ENCODE peak calls at places on chromosomes 16 and 17, in eight cellular contexts. One of them, this sample, is unnamed.

GRCh38 chr16:2597560-2597902 is 59.7 kb downstream of the PDPK1 start:
- DNase-seq in ovary: no peak
- DNase-seq in tibial nerve: no peak
- DNase-seq in right lobe of liver: peak
- DNase-seq in A549: no peak
- DNase-seq in uterus: no peak
- DNase-seq in esophagus squamous epithelium: no peak
- DNase-seq in endothelial cell of umbilical vein: no peak
- DNase-seq in this sample: no peak

GRCh38 chr17:76246080-76247066 is 6.1 kb upstream of the RNF157 start:
- DNase-seq in ovary: no peak
- DNase-seq in tibial nerve: no peak
- DNase-seq in right lobe of liver: peak
- DNase-seq in A549: no peak
- DNase-seq in uterus: no peak
- DNase-seq in esophagus squamous epithelium: no peak
- DNase-seq in endothelial cell of umbilical vein: no peak
- DNase-seq in this sample: peak

GRCh38 chr17:27929990-27930389 is 36.8 kb upstream of the LYRM9 start:
- DNase-seq in ovary: no peak
- DNase-seq in tibial nerve: no peak
- DNase-seq in right lobe of liver: no peak
- DNase-seq in A549: no peak
- DNase-seq in uterus: no peak
- DNase-seq in esophagus squamous epithelium: no peak
- DNase-seq in endothelial cell of umbilical vein: no peak
- DNase-seq in this sample: no peak

GRCh38 chr16:23398987-23399805 is 53.8 kb downstream of the COG7 start:
- DNase-seq in ovary: no peak
- DNase-seq in tibial nerve: no peak
- DNase-seq in right lobe of liver: no peak
- DNase-seq in A549: no peak
- DNase-seq in uterus: no peak
- DNase-seq in esophagus squamous epithelium: no peak
- DNase-seq in endothelial cell of umbilical vein: no peak
- DNase-seq in this sample: peak

GRCh38 chr16:68233085-68233834 is 2.7 kb downstream of the ESRP2 start:
- DNase-seq in ovary: no peak
- DNase-seq in tibial nerve: no peak
- DNase-seq in right lobe of liver: peak
- DNase-seq in A549: no peak
- DNase-seq in uterus: no peak
- DNase-seq in esophagus squamous epithelium: no peak
- DNase-seq in endothelial cell of umbilical vein: no peak
- DNase-seq in this sample: peak

GRCh38 chr16:27441276-27441675 is 39.3 kb downstream of the IL21R start:
- DNase-seq in ovary: no peak
- DNase-seq in tibial nerve: no peak
- DNase-seq in right lobe of liver: no peak
- DNase-seq in A549: no peak
- DNase-seq in uterus: no peak
- DNase-seq in esophagus squamous epithelium: no peak
- DNase-seq in endothelial cell of umbilical vein: no peak
- DNase-seq in this sample: no peak

GRCh38 chr17:51224615-51225262 is 35.1 kb downstream of the MBTD1 start:
- DNase-seq in ovary: no peak
- DNase-seq in tibial nerve: no peak
- DNase-seq in right lobe of liver: no peak
- DNase-seq in A549: no peak
- DNase-seq in uterus: no peak
- DNase-seq in esophagus squamous epithelium: no peak
- DNase-seq in endothelial cell of umbilical vein: peak
- DNase-seq in this sample: no peak

GRCh38 chr17:50155115-50155819 is 4.8 kb upstream of the PPP1R9B start:
- DNase-seq in ovary: peak
- DNase-seq in tibial nerve: no peak
- DNase-seq in right lobe of liver: no peak
- DNase-seq in A549: no peak
- DNase-seq in uterus: no peak
- DNase-seq in esophagus squamous epithelium: no peak
- DNase-seq in endothelial cell of umbilical vein: no peak
- DNase-seq in this sample: no peak

GRCh38 chr16:78177927-78178326 is 78.5 kb downstream of the WWOX start:
- DNase-seq in ovary: no peak
- DNase-seq in tibial nerve: no peak
- DNase-seq in right lobe of liver: no peak
- DNase-seq in A549: no peak
- DNase-seq in uterus: no peak
- DNase-seq in esophagus squamous epithelium: no peak
- DNase-seq in endothelial cell of umbilical vein: no peak
- DNase-seq in this sample: no peak

GRCh38 chr17:7329360-7330098 is 394 bp upstream of the NEURL4 start:
- DNase-seq in ovary: peak
- DNase-seq in tibial nerve: peak
- DNase-seq in right lobe of liver: peak
- DNase-seq in A549: peak
- DNase-seq in uterus: peak
- DNase-seq in esophagus squamous epithelium: peak
- DNase-seq in endothelial cell of umbilical vein: peak
- DNase-seq in this sample: peak
- TF ChIP-seq POLR2A in ovary: peak
- TF ChIP-seq POLR2A in tibial nerve: peak
- TF ChIP-seq POLR2A in right lobe of liver: peak
- TF ChIP-seq POLR2A in A549: peak
- TF ChIP-seq POLR2A in uterus: peak
- TF ChIP-seq POLR2A in esophagus squamous epithelium: no peak
- TF ChIP-seq POLR2A in endothelial cell of umbilical vein: no peak
- TF ChIP-seq POLR2A in this sample: peak

DNA sequence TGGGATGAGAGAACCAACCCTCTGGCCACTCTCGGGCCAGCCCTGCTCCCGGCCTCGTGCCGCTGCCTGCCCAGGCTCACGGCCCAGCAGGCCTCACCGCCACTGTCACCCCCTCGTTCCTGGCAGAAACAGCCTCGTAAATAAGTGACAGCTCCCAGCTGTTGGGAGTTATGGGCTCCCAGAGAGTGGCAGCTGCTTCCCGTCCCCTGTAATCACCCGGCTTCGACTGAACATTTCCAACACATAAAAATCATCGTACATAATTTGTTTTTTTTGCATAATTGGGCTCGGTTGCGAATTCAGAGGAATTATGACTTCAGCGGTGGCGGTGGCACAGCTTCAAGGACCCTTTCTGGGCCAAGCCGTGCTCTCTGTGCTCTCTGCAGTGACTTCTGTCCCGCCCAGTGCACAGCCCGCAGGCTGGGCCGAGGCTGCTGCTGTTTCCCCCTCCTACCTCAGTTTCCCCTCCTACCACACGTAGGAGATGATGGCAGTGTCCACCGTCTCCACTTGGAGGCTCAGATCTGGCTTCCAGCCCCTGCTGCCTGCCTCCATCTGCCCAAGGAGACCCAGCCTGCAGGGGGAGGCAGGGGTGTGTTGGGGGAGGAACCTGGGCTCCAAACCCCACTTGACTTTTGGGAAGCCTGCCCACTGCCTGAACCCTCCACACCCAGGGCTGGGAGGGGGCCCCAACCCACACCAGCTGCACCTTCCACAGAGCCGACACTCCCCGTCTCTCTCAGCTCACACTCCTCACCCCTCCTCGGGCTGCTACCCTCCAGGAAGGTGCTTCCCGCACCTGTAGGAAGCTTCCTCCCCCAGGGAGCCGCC is 84.9 kb downstream of the RTN4RL1 start:
- DNase-seq in ovary: no peak
- DNase-seq in tibial nerve: no peak
- DNase-seq in right lobe of liver: no peak
- DNase-seq in A549: no peak
- DNase-seq in uterus: no peak
- DNase-seq in esophagus squamous epithelium: no peak
- DNase-seq in endothelial cell of umbilical vein: no peak
- DNase-seq in this sample: peak
- H3K4me3 ChIP-seq in ovary: no peak
- H3K4me3 ChIP-seq in tibial nerve: no peak
- H3K4me3 ChIP-seq in right lobe of liver: no peak
- H3K4me3 ChIP-seq in A549: no peak
- H3K4me3 ChIP-seq in uterus: no peak
- H3K4me3 ChIP-seq in esophagus squamous epithelium: no peak
- H3K4me3 ChIP-seq in endothelial cell of umbilical vein: no peak
- H3K4me3 ChIP-seq in this sample: no peak

DNA sequence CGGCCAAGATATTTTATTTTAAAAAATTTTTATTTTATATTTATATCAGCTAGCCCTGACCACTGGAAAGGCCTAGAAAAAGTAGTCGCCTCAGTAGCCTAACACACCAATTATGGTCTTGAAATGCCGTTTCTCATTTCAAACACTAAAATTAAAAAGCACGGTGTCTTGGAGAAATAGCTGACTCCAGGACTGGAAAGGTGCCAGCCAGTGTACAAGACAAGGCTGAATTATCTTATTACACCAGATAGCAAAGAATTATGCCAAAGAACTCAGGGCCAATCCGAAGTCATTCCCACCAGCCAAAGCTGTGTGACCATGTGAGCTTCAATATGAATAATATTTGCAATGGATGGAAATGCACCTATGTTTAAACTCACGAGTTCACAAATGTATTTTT is 20.0 kb upstream of the ATP2C2 start:
- DNase-seq in ovary: no peak
- DNase-seq in tibial nerve: no peak
- DNase-seq in right lobe of liver: no peak
- DNase-seq in A549: no peak
- DNase-seq in uterus: no peak
- DNase-seq in esophagus squamous epithelium: no peak
- DNase-seq in endothelial cell of umbilical vein: no peak
- DNase-seq in this sample: no peak
- H3K27ac ChIP-seq in ovary: no peak
- H3K27ac ChIP-seq in tibial nerve: no peak
- H3K27ac ChIP-seq in right lobe of liver: no peak
- H3K27ac ChIP-seq in A549: no peak
- H3K27ac ChIP-seq in uterus: no peak
- H3K27ac ChIP-seq in esophagus squamous epithelium: no peak
- H3K27ac ChIP-seq in endothelial cell of umbilical vein: no peak
- H3K27ac ChIP-seq in this sample: no peak

GRCh38 chr16:80883159-80883642 is 78.8 kb upstream of the CDYL2 start:
- DNase-seq in ovary: no peak
- DNase-seq in tibial nerve: no peak
- DNase-seq in right lobe of liver: peak
- DNase-seq in A549: no peak
- DNase-seq in uterus: no peak
- DNase-seq in esophagus squamous epithelium: no peak
- DNase-seq in endothelial cell of umbilical vein: no peak
- DNase-seq in this sample: no peak
- TF ChIP-seq POLR2A in ovary: no peak
- TF ChIP-seq POLR2A in tibial nerve: no peak
- TF ChIP-seq POLR2A in right lobe of liver: no peak
- TF ChIP-seq POLR2A in A549: no peak
- TF ChIP-seq POLR2A in uterus: no peak
- TF ChIP-seq POLR2A in esophagus squamous epithelium: no peak
- TF ChIP-seq POLR2A in endothelial cell of umbilical vein: no peak
- TF ChIP-seq POLR2A in this sample: no peak

DNA sequence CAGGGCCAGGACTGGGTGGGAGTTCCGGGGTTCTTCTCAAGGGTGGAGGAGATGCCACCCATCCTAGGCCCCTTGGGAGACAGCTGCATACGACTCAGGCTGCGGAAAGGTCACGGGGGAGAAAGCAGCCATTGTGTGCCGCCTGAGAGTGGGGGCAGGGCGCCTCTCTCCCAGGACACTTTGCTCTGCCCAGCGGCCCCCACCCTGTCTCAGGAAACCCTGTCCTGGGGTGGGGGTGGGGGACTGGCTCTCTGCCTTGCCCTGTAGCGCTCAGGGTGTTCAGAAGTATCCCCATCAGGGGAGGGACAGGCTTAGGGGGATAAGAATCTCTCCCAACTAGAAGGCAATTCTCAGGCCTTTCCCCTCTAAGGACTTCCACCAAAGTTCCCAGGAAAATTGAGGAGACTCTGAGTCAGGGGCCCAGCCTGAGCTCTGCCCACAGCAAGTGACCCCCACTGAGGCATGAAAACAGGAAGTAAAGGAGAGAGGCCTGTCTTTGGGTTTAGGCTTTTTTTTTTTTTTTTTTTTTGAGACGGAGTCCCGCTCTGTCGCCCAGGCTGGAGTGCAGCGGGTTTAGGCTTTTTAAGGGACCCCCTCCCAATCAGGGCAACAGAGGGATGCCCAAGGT is 4.9 kb downstream of the GIT1 start:
- DNase-seq in ovary: no peak
- DNase-seq in tibial nerve: no peak
- DNase-seq in right lobe of liver: peak
- DNase-seq in A549: no peak
- DNase-seq in uterus: no peak
- DNase-seq in esophagus squamous epithelium: no peak
- DNase-seq in endothelial cell of umbilical vein: no peak
- DNase-seq in this sample: no peak
- H3K4me3 ChIP-seq in ovary: no peak
- H3K4me3 ChIP-seq in tibial nerve: no peak
- H3K4me3 ChIP-seq in right lobe of liver: no peak
- H3K4me3 ChIP-seq in A549: no peak
- H3K4me3 ChIP-seq in uterus: no peak
- H3K4me3 ChIP-seq in esophagus squamous epithelium: peak
- H3K4me3 ChIP-seq in endothelial cell of umbilical vein: no peak
- H3K4me3 ChIP-seq in this sample: peak

DNA sequence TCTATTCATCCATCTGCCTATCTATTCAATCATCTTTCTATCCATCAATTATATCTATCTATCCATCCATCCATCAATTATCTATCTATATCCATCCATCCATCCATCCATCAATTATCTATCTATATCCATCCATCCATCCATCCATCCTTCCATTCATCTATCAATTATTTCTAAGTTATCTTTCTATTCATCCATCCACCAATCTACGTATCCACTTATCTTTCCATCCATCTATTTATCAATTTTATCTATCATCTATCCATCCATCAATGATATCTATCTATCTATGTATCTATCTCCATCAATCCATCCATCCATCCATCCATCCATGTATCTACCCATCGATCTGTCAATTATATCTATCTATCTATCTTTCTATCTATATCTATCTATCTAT is 158.4 kb upstream of the ZKSCAN2 start:
- DNase-seq in ovary: no peak
- DNase-seq in tibial nerve: no peak
- DNase-seq in right lobe of liver: no peak
- DNase-seq in A549: no peak
- DNase-seq in uterus: no peak
- DNase-seq in esophagus squamous epithelium: no peak
- DNase-seq in endothelial cell of umbilical vein: no peak
- DNase-seq in this sample: no peak
- H3K27ac ChIP-seq in ovary: no peak
- H3K27ac ChIP-seq in tibial nerve: no peak
- H3K27ac ChIP-seq in right lobe of liver: no peak
- H3K27ac ChIP-seq in A549: no peak
- H3K27ac ChIP-seq in uterus: no peak
- H3K27ac ChIP-seq in esophagus squamous epithelium: no peak
- H3K27ac ChIP-seq in endothelial cell of umbilical vein: no peak
- H3K27ac ChIP-seq in this sample: no peak